ENCODE peak calls at places on chromosomes 1 and 21, in ten cellular contexts. V is T-helper 9 cell, G is neuronal stem cell, E is neural crest cell, K is LoVo, P is T-helper 1 cell, H is NCI-H1092 treated with DMSO at 0.1 percent for 48 hours, U is NCI-H2171, B is NAMALWA, T is NCI-H2081 treated with DMSO at 0.1 percent for 48 hours. O is an unnamed sample.
A peak's percentile ranks its signal among the peaks of the same experiment; 100 is the strongest.

GRCh38 chr1:151485685-151486255 is 25.4 kb upstream of the CGN start:
- DNase-seq in B (no peak), H (no peak), T (no peak), U (no peak), K (no peak), G (no peak), E (no peak), V (no peak), P (no peak), O (no peak)

GRCh38 chr1:21598904-21599303 is 70.3 kb downstream of the RAP1GAP start:
- DNase-seq in H (no peak), E (no peak), V (no peak), P (no peak), K (no peak), T (no peak), U (no peak), B (no peak), G (no peak), O (no peak)

GRCh38 chr21:35414511-35415139 is 365.5 kb upstream of the RUNX1 start:
- DNase-seq in T (no peak), U (no peak), K (no peak), V (no peak), B (no peak), G (no peak), E (no peak), H (no peak), P (no peak), O (no peak)

GRCh38 chr1:199297901-199298300 is 659.1 kb downstream of the PTPRC start:
- DNase-seq in B (no peak), G (no peak), T (no peak), E (no peak), U (no peak), V (no peak), K (no peak), H (no peak), P (no peak), O (no peak)

GRCh38 chr1:150168960-150169565 is 19.3 kb downstream of the PLEKHO1 start:
- DNase-seq in E (peak; percentile 64), K (peak; percentile 63), V (peak; percentile 48), U (no peak), T (no peak), H (peak; percentile 25), B (peak; percentile 68), P (peak; percentile 52), G (no peak), O (peak; percentile 26)

GRCh38 chr1:17587693-17588047 is 48.2 kb downstream of the ARHGEF10L start:
- DNase-seq in U (no peak), G (no peak), T (no peak), P (no peak), E (no peak), K (no peak), V (no peak), B (no peak), H (no peak), O (no peak)

GRCh38 chr21:44763451-44764318 is 37.9 kb downstream of the UBE2G2 start:
- DNase-seq in B (no peak), P (no peak), G (no peak), T (no peak), E (no peak), H (no peak), U (no peak), K (no peak), V (no peak), O (no peak)

GRCh38 chr1:34267326-34267725 is 90.6 kb downstream of the C1orf94 start:
- DNase-seq in H (no peak), U (no peak), K (no peak), T (no peak), G (no peak), E (no peak), V (no peak), P (no peak), B (no peak), O (no peak)

GRCh38 chr1:67970088-67970487 is 80.3 kb downstream of the DIRAS3 start:
- DNase-seq in B (no peak), K (peak; percentile 24), T (no peak), H (no peak), G (no peak), V (no peak), E (no peak), U (no peak), P (no peak), O (no peak)

GRCh38 chr1:223811634-223812101 is 34.1 kb downstream of the TP53BP2 start:
- DNase-seq in K (peak; percentile 9), B (peak; percentile 54), P (no peak), V (no peak), T (no peak), G (no peak), H (peak; percentile 33), E (no peak), U (peak; percentile 3), O (no peak)

GRCh38 chr1:19792237-19793002 is 7.3 kb downstream of the TMCO4 start:
- DNase-seq in V (no peak), B (no peak), K (no peak), H (no peak), G (no peak), P (no peak), T (no peak), U (no peak), E (no peak), O (no peak)

GRCh38 chr1:154878371-154879355 is 8.6 kb upstream of the KCNN3 start:
- DNase-seq in T (no peak), P (peak; percentile 62), B (peak; percentile 86), H (peak; percentile 68), U (peak; percentile 33), K (peak; percentile 59), V (peak; percentile 58), E (peak; percentile 83), G (peak; percentile 81), O (peak; percentile 55)

GRCh38 chr1:192826791-192827477 is 18.1 kb downstream of the RGS2 start:
- DNase-seq in B (no peak), H (no peak), E (no peak), P (no peak), V (no peak), G (no peak), U (no peak), K (peak; percentile 51), T (no peak), O (no peak)

GRCh38 chr1:23643668-23644554 is 47.7 kb upstream of the RPL11 start:
- DNase-seq in U (peak; percentile 87), B (no peak), P (no peak), K (no peak), V (no peak), G (no peak), H (peak; percentile 67), E (no peak), T (no peak), O (no peak)

GRCh38 chr1:154502066-154502741 is at the start of the genes SHE and TDRD10:
- DNase-seq in G (no peak), H (no peak), U (no peak), P (no peak), B (no peak), K (no peak), V (no peak), E (no peak), T (no peak), O (no peak)

GRCh38 chr1:219555031-219555667 is 57.8 kb downstream of the ZC3H11B start:
- DNase-seq in H (no peak), G (peak; percentile 61), K (peak; percentile 19), E (no peak), V (no peak), P (no peak), B (no peak), U (no peak), T (no peak), O (no peak)

GRCh38 chr1:84871181-84871580 is 21.8 kb downstream of the LPAR3 start:
- DNase-seq in K (no peak), T (no peak), E (no peak), H (no peak), U (no peak), B (no peak), V (no peak), G (no peak), P (no peak), O (no peak)

GRCh38 chr1:169538998-169539871 is 47.0 kb downstream of the F5 start:
- DNase-seq in G (no peak), V (no peak), E (no peak), B (no peak), H (no peak), K (peak; percentile 75), T (no peak), U (no peak), P (no peak), O (no peak)

GRCh38 chr1:65605621-65606020 is 185.2 kb downstream of the LEPR start:
- DNase-seq in H (no peak), T (no peak), U (no peak), E (no peak), K (no peak), B (no peak), V (no peak), G (no peak), P (no peak), O (no peak)

GRCh38 chr1:211648336-211648735 is 27.1 kb downstream of the NEK2 start:
- DNase-seq in B (no peak), K (peak; percentile 83), P (no peak), G (no peak), U (no peak), T (no peak), H (no peak), V (no peak), E (no peak), O (no peak)

GRCh38 chr1:90717356-90717664 is 208 bp upstream of the BARHL2 start:
- DNase-seq in E (no peak), G (no peak), K (no peak), B (no peak), T (no peak), P (no peak), H (no peak), U (no peak), V (no peak), O (no peak)

GRCh38 chr21:35254006-35254751 is 205.1 kb upstream of the RUNX1 start:
- DNase-seq in U (no peak), V (no peak), B (no peak), G (no peak), E (no peak), H (no peak), P (no peak), K (peak; percentile 32), T (no peak), O (no peak)

GRCh38 chr1:85582687-85583354 is 2.3 kb downstream of the CCN1 start:
- DNase-seq in T (no peak), U (no peak), K (no peak), V (no peak), B (no peak), P (no peak), H (no peak), E (no peak), G (no peak), O (no peak)

GRCh38 chr21:42862123-42862475 is 17.2 kb downstream of the WDR4 start:
- DNase-seq in G (no peak), E (no peak), T (no peak), U (no peak), K (no peak), V (no peak), P (no peak), B (no peak), H (no peak), O (no peak)

GRCh38 chr1:54487571-54488050 is 60.4 kb upstream of the ACOT11 start:
- DNase-seq in E (no peak), K (no peak), H (peak; percentile 49), B (no peak), V (no peak), T (no peak), P (no peak), U (no peak), G (no peak), O (no peak)

GRCh38 chr1:8461341-8462110 is 143.6 kb downstream of the SLC45A1 start:
- DNase-seq in B (peak; percentile 44), P (no peak), E (no peak), V (no peak), U (no peak), K (no peak), H (no peak), G (no peak), T (no peak), O (no peak)

O was measured in activated effector memory CD4-positive, alpha-beta T cell treated with Interleukin-2 at 50 U/mL for 16 hours.